ENCODE peak calls at places on chromosomes 12 and 14, in eight cellular contexts. A, W, T, U, E, F, D and O are unnamed samples.

GRCh38 chr12:121753844-121754264 is 39.6 kb downstream of the RHOF start:
- DNase-seq in A (no peak), W (no peak), T (no peak), U (no peak), E (peak), F (peak), D (no peak), O (no peak)

GRCh38 chr12:71870409-71870808 is 30.9 kb downstream of the TBC1D15 start:
- DNase-seq in A (no peak), W (peak), T (no peak), U (no peak), E (no peak), F (no peak), D (no peak), O (no peak)

GRCh38 chr12:96034631-96035282 is 630 bp downstream of the LTA4H start:
- DNase-seq in A (no peak), W (no peak), T (peak), U (peak), E (peak), F (no peak), D (no peak), O (no peak)

GRCh38 chr12:56749364-56749763 is 2.8 kb downstream of the PRIM1 start:
- DNase-seq in A (no peak), W (no peak), T (no peak), U (no peak), E (no peak), F (no peak), D (no peak), O (no peak)

GRCh38 chr14:50874842-50875241 is 3.0 kb downstream of the ABHD12B start:
- DNase-seq in A (no peak), W (no peak), T (no peak), U (no peak), E (no peak), F (no peak), D (no peak), O (no peak)

GRCh38 chr14:47715330-47715729 is 39.9 kb upstream of the MDGA2 start:
- DNase-seq in A (no peak), W (no peak), T (no peak), U (peak), E (peak), F (no peak), D (no peak), O (no peak)

GRCh38 chr14:101932668-101933067 is 31.7 kb upstream of the DYNC1H1 start:
- DNase-seq in A (no peak), W (no peak), T (no peak), U (no peak), E (peak), F (no peak), D (no peak), O (no peak)

GRCh38 chr14:98647754-98648153 is 624.2 kb downstream of the BCL11B start:
- DNase-seq in A (no peak), W (no peak), T (no peak), U (no peak), E (no peak), F (no peak), D (no peak), O (no peak)

GRCh38 chr14:31038521-31039166 is 12.5 kb upstream of the STRN3 start:
- DNase-seq in A (no peak), W (no peak), T (no peak), U (peak), E (no peak), F (no peak), D (no peak), O (no peak)

GRCh38 chr14:59086241-59086899 is 102.1 kb upstream of the DAAM1 start:
- DNase-seq in A (no peak), W (no peak), T (no peak), U (no peak), E (no peak), F (no peak), D (no peak), O (no peak)

GRCh38 chr12:79174656-79175055 is 310.1 kb downstream of the SYT1 start:
- DNase-seq in A (no peak), W (peak), T (peak), U (peak), E (peak), F (no peak), D (no peak), O (no peak)

GRCh38 chr12:59834659-59835474 is 239.0 kb downstream of the SLC16A7 start:
- DNase-seq in A (no peak), W (peak), T (peak), U (peak), E (peak), F (no peak), D (no peak), O (no peak)

GRCh38 chr12:95557625-95558024 is 6.3 kb upstream of the USP44 start:
- DNase-seq in A (no peak), W (no peak), T (no peak), U (no peak), E (no peak), F (no peak), D (no peak), O (no peak)